ENCODE peak calls at places on chromosomes 16 and 17, in ten cellular contexts. X, V, W, T, D, Y, J, C, G and U are unnamed samples.

GRCh38 chr16:68370921-68371651 is 60.3 kb downstream of the PRMT7 start:
- DNase-seq in X (peak), D (no peak), G (no peak), J (no peak), W (no peak), C (no peak), Y (no peak), T (no peak), V (no peak), U (no peak)

GRCh38 chr17:1156864-1157263 is 22.9 kb downstream of the ABR start:
- DNase-seq in Y (no peak), D (no peak), T (no peak), J (no peak), X (no peak), V (no peak), G (no peak), C (no peak), W (no peak), U (no peak)

GRCh38 chr16:57647136-57647875 is 18.9 kb downstream of the ADGRG1 start:
- DNase-seq in J (no peak), W (no peak), V (no peak), T (no peak), D (no peak), G (no peak), C (no peak), Y (no peak), X (no peak), U (no peak)

GRCh38 chr17:66301864-66302741 is at the start of gene PRKCA:
- DNase-seq in V (peak), W (peak), X (peak), G (peak), Y (no peak), D (peak), J (no peak), C (peak), T (peak), U (peak)

GRCh38 chr16:15782573-15783365 is 74.1 kb downstream of the MYH11 start:
- DNase-seq in Y (no peak), C (no peak), V (no peak), X (peak), J (no peak), T (no peak), W (peak), D (no peak), G (no peak), U (no peak)

GRCh38 chr16:73095885-73096341 is 48.0 kb upstream of the ZFHX3 start:
- DNase-seq in X (no peak), V (no peak), T (no peak), C (no peak), Y (no peak), D (no peak), W (no peak), G (no peak), J (no peak), U (peak)

GRCh38 chr17:42564815-42565522 is 1.9 kb upstream of the MLX start:
- DNase-seq in G (no peak), W (no peak), D (no peak), C (no peak), J (no peak), T (no peak), X (no peak), V (no peak), Y (no peak), U (no peak)

GRCh38 chr16:8877894-8878522 is 4.1 kb upstream of the LITAFD start:
- DNase-seq in G (no peak), J (no peak), D (peak), T (no peak), C (no peak), X (no peak), Y (no peak), W (no peak), V (no peak), U (no peak)

GRCh38 chr17:41657936-41658335 is 30.7 kb upstream of the EIF1 start:
- DNase-seq in X (no peak), V (no peak), D (peak), J (no peak), T (no peak), Y (no peak), W (no peak), C (no peak), G (no peak), U (no peak)

GRCh38 chr17:57468932-57469775 is 212.8 kb downstream of the MSI2 start:
- DNase-seq in D (no peak), X (no peak), W (no peak), J (no peak), C (no peak), Y (no peak), G (no peak), T (no peak), V (no peak), U (no peak)

GRCh38 chr17:29163563-29163962 is 16.6 kb downstream of the MYO18A start:
- DNase-seq in C (no peak), V (peak), T (no peak), J (no peak), D (no peak), G (no peak), W (no peak), X (no peak), Y (no peak), U (no peak)

GRCh38 chr17:53628011-53628410 is 194.7 kb upstream of the KIF2B start:
- DNase-seq in J (no peak), T (no peak), W (no peak), Y (no peak), D (peak), X (no peak), V (no peak), G (no peak), C (no peak), U (peak)

GRCh38 chr16:31083981-31084380 is 4.8 kb downstream of the PRSS53 start:
- DNase-seq in X (no peak), W (no peak), T (no peak), G (no peak), Y (no peak), J (no peak), V (no peak), D (no peak), C (no peak), U (no peak)

GRCh38 chr17:2238432-2239169 is 65.0 kb downstream of the SMG6 start:
- DNase-seq in G (no peak), W (no peak), C (peak), V (no peak), J (no peak), X (no peak), T (no peak), Y (no peak), D (no peak), U (no peak)

GRCh38 chr17:4594406-4595349 is 10.3 kb downstream of the SMTNL2 start:
- DNase-seq in X (no peak), C (no peak), V (no peak), D (no peak), T (peak), W (peak), J (no peak), G (no peak), Y (no peak), U (no peak)

GRCh38 chr16:55830658-55831294 is 2.1 kb downstream of the CES1 start:
- DNase-seq in C (no peak), W (no peak), V (no peak), G (no peak), J (no peak), D (no peak), X (no peak), Y (no peak), T (no peak), U (no peak)

GRCh38 chr17:48552453-48553189 is 7.7 kb upstream of the HOXB2 start:
- DNase-seq in C (no peak), D (no peak), Y (no peak), G (no peak), X (no peak), W (peak), V (no peak), T (no peak), J (no peak), U (no peak)

GRCh38 chr17:43366809-43367587 is 31.8 kb upstream of the ARL4D start:
- DNase-seq in X (peak), T (no peak), W (no peak), G (no peak), V (no peak), D (no peak), J (no peak), Y (no peak), C (peak), U (no peak)

GRCh38 chr17:40139566-40140058 is 725 bp upstream of the CASC3 start:
- DNase-seq in C (no peak), X (no peak), W (no peak), G (no peak), D (no peak), V (no peak), J (no peak), T (peak), Y (no peak), U (no peak)

GRCh38 chr17:47315451-47316266 is 8.1 kb upstream of the EFCAB13 start:
- DNase-seq in X (peak), D (peak), T (peak), J (peak), C (no peak), W (peak), Y (no peak), G (peak), V (no peak), U (peak)

GRCh38 chr17:18141210-18141803 is 32.8 kb downstream of the MYO15A start:
- DNase-seq in C (no peak), J (no peak), D (peak), Y (no peak), T (peak), G (peak), W (peak), V (no peak), X (peak), U (peak)

GRCh38 chr17:67200727-67201301 is 44.2 kb downstream of the HELZ start:
- DNase-seq in T (no peak), J (no peak), Y (no peak), G (no peak), C (no peak), V (no peak), W (peak), X (peak), D (peak), U (peak)

GRCh38 chr17:77428020-77428781 is 287.4 kb downstream of the SEC14L1 start:
- DNase-seq in Y (no peak), C (peak), G (no peak), T (no peak), V (no peak), X (peak), D (no peak), W (no peak), J (no peak), U (no peak)

GRCh38 chr16:72191551-72191950 is 19.6 kb upstream of the PMFBP1 start:
- DNase-seq in T (no peak), V (no peak), W (no peak), D (no peak), C (no peak), Y (no peak), J (no peak), X (no peak), G (no peak), U (no peak)

GRCh38 chr16:8795096-8795495 is 2.3 kb downstream of the TMEM186 start:
- DNase-seq in C (no peak), Y (no peak), G (no peak), W (no peak), V (no peak), T (no peak), X (no peak), D (no peak), J (no peak), U (no peak)

GRCh38 chr16:12262454-12263180 is 286.1 kb downstream of the SNX29 start:
- DNase-seq in D (no peak), Y (no peak), G (no peak), C (no peak), X (no peak), J (no peak), V (no peak), W (no peak), T (no peak), U (no peak)

GRCh38 chr16:12260119-12260646 is 283.6 kb downstream of the SNX29 start:
- DNase-seq in W (no peak), X (no peak), J (no peak), T (no peak), G (no peak), D (no peak), Y (no peak), V (no peak), C (no peak), U (no peak)

GRCh38 chr16:12258806-12259205 is 282.3 kb downstream of the SNX29 start:
- DNase-seq in J (no peak), W (no peak), G (no peak), T (no peak), C (no peak), V (no peak), D (no peak), X (no peak), Y (no peak), U (no peak)

GRCh38 chr16:12259258-12259657 is 282.7 kb downstream of the SNX29 start:
- DNase-seq in W (no peak), D (no peak), Y (no peak), C (no peak), V (no peak), J (no peak), T (no peak), G (no peak), X (no peak), U (no peak)

GRCh38 chr16:12260647-12261262 is 284.2 kb downstream of the SNX29 start:
- DNase-seq in J (peak), W (peak), D (peak), T (peak), Y (no peak), C (no peak), X (peak), G (no peak), V (peak), U (no peak)
- TF ChIP-seq CTCF in J (peak), W (peak), D (peak), T (no peak), Y (no peak), C (no peak), X (no peak), G (no peak), V (no peak), U (no peak)

GRCh38 chr16:85492617-85492957 is 120.5 kb upstream of the GSE1 start:
- DNase-seq in G (no peak), V (no peak), W (no peak), J (no peak), D (no peak), C (no peak), Y (no peak), X (peak), T (no peak), U (peak)

GRCh38 chr16:85491798-85492616 is 121.1 kb upstream of the GSE1 start:
- DNase-seq in W (no peak), J (no peak), Y (peak), G (no peak), V (peak), X (no peak), D (peak), C (peak), T (no peak), U (peak)

GRCh38 chr16:85488414-85488813 is 124.7 kb upstream of the GSE1 start:
- DNase-seq in Y (no peak), X (no peak), J (no peak), C (no peak), T (no peak), W (no peak), G (no peak), D (no peak), V (no peak), U (no peak)

GRCh38 chr16:85490407-85490806 is 122.7 kb upstream of the GSE1 start:
- DNase-seq in C (no peak), Y (no peak), W (no peak), T (no peak), D (no peak), J (no peak), G (no peak), V (no peak), X (no peak), U (no peak)

GRCh38 chr16:85490971-85491771 is 122.0 kb upstream of the GSE1 start:
- DNase-seq in V (no peak), T (peak), C (no peak), X (peak), J (no peak), D (no peak), Y (no peak), G (no peak), W (peak), U (peak)
- TF ChIP-seq CTCF in V (peak), T (peak), C (peak), X (peak), J (peak), D (peak), Y (peak), G (peak), W (peak), U (peak)

GRCh38 chr17:37368577-37368976 is 7.2 kb upstream of the C17orf78 start:
- DNase-seq in X (peak), W (no peak), V (no peak), C (no peak), D (peak), G (no peak), T (no peak), Y (no peak), J (no peak), U (peak)

GRCh38 chr17:37375685-37376084 is at the start of gene C17orf78:
- DNase-seq in X (no peak), V (no peak), W (no peak), C (no peak), J (no peak), Y (no peak), D (no peak), G (no peak), T (no peak), U (no peak)

DNA sequence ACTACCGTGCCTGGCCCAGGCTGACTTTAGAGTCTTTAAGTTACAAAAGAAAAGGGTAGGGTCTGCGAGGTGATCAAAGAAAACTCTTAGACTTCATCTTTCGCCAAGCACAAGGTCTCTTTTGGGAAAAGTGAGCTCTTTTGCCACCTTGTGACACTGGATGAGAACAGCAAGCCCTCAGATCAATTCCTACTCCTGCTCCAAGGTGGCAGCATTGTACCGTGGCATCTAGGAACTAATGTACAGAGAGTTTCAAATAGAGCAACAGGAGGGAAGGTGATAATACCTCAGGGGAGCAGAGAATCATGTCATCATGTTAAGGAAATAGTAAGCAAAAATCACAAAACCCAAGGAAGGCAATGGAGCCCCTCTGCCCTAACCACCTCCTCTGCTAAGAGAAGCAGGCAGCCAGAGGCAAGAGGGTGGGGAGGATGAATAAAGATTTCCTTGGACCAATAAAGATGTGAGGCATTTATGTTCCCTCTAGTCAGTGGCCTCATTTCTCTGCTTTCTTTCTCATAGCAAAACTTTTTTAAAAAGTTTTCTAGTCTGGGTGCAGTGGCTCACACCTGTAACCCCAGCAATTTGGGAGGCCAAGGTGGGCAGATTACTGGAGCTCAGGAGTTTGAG is 2.1 kb upstream of the C17orf78 start:
- DNase-seq in T (peak), W (peak), X (peak), D (peak), G (peak), V (peak), J (peak), Y (no peak), C (no peak), U (peak)
- TF ChIP-seq CTCF in T (peak), W (peak), X (peak), D (peak), G (peak), V (peak), J (peak), Y (peak), C (peak), U (peak)

GRCh38 chr16:87570938-87571867 is 31.1 kb upstream of the JPH3 start:
- DNase-seq in Y (no peak), X (peak), T (peak), D (peak), V (peak), C (peak), W (peak), G (no peak), J (no peak), U (peak)
- TF ChIP-seq CTCF in Y (peak), X (peak), T (peak), D (peak), V (peak), C (peak), W (peak), G (peak), J (peak), U (peak)

DNA sequence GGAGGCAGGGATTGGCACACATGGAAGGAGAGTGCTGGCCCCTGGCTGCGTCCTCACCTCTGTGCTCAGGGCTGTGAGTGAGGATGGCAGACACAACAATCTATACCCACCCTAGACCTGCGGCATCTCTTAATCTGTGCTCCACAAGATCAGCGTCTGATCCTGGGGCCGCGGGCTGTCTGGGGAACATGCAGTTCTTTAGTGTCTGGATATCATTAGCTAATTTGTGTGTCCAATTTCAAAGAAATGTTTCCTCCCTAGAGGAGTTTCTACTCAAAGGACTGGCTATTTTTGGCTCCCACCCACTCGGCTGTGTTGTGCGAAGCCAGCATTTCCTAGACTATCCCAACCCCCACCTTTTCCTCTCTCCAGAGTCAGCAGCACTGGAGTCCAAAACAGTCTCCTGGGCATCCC is 93.8 kb downstream of the GRIN2A start:
- DNase-seq in T (no peak), Y (no peak), X (no peak), W (no peak), G (no peak), J (no peak), C (no peak), D (no peak), V (no peak), U (no peak)
- TF ChIP-seq CTCF in T (no peak), Y (no peak), X (no peak), W (no peak), G (no peak), J (no peak), C (no peak), D (no peak), V (no peak), U (no peak)

DNA sequence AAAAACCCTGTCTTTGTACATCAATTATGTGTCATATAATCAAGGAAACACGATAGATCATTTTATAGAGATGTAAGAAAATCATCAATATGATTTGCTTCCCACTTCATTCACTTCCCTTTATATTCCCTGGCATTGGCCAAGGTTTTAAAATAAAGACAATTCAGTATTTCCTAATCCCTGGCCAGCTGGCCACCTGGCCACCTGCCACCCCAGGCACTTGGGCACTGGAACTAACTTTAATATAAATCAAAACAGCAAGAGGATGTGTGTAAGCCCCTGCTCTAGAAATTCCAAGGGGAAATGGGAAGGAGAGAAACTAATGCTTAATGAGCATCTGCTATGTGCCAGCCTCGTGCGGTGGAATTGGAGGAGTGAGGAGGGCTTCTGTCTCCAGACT is 58.6 kb upstream of the TOB1 start:
- DNase-seq in V (no peak), X (no peak), G (no peak), W (no peak), Y (no peak), C (no peak), J (no peak), T (no peak), D (no peak), U (no peak)
- TF ChIP-seq CTCF in V (no peak), X (no peak), G (no peak), W (no peak), Y (no peak), C (no peak), J (no peak), T (no peak), D (no peak), U (no peak)

GRCh38 chr17:13415877-13416416 is 185.8 kb downstream of the HS3ST3A1 start:
- DNase-seq in Y (no peak), C (no peak), X (no peak), J (peak), G (no peak), W (no peak), D (peak), T (no peak), V (peak), U (peak)

GRCh38 chr17:13418891-13419290 is 182.8 kb downstream of the HS3ST3A1 start:
- DNase-seq in Y (no peak), W (no peak), J (no peak), V (no peak), G (no peak), T (no peak), D (peak), C (no peak), X (no peak), U (peak)

GRCh38 chr17:13419676-13420075 is 182.1 kb downstream of the HS3ST3A1 start:
- DNase-seq in J (no peak), V (no peak), X (peak), Y (no peak), D (no peak), W (no peak), G (no peak), T (no peak), C (no peak), U (no peak)

GRCh38 chr17:13416748-13417363 is 184.9 kb downstream of the HS3ST3A1 start:
- DNase-seq in J (no peak), T (no peak), X (no peak), V (no peak), C (no peak), W (no peak), Y (no peak), D (no peak), G (no peak), U (no peak)

GRCh38 chr17:13417551-13417950 is 184.2 kb downstream of the HS3ST3A1 start:
- DNase-seq in D (no peak), J (no peak), G (no peak), W (no peak), T (no peak), V (no peak), C (no peak), Y (no peak), X (no peak), U (no peak)
- TF ChIP-seq CTCF in D (no peak), J (no peak), G (no peak), W (no peak), T (no peak), V (no peak), C (no peak), Y (no peak), X (no peak), U (no peak)